ENCODE peak calls at places on chromosomes 3 and 15, in seven cellular contexts. One of them, this sample, is unnamed.

GRCh38 chr3:110174908-110175307 is 837.6 kb upstream of the DPPA4 start:
- DNase-seq in keratinocyte: no peak
- DNase-seq in heart left ventricle: no peak
- DNase-seq in GM23248: peak; percentile 54
- DNase-seq in H9: no peak
- DNase-seq in tibial artery: no peak
- DNase-seq in transverse colon: no peak
- DNase-seq in this sample: no peak

GRCh38 chr3:182133752-182134151 is 422.0 kb downstream of the SOX2 start:
- DNase-seq in tibial artery: no peak
- DNase-seq in GM23248: no peak
- DNase-seq in keratinocyte: no peak
- DNase-seq in transverse colon: no peak
- DNase-seq in heart left ventricle: no peak
- DNase-seq in H9: no peak
- DNase-seq in this sample: no peak

GRCh38 chr3:29677421-29677820 is 396.6 kb downstream of the RBMS3 start:
- DNase-seq in transverse colon: no peak
- DNase-seq in tibial artery: no peak
- DNase-seq in GM23248: peak; percentile 15
- DNase-seq in keratinocyte: no peak
- DNase-seq in heart left ventricle: no peak
- DNase-seq in H9: no peak
- DNase-seq in this sample: no peak

GRCh38 chr15:72472907-72473669 is 1.0 kb upstream of the ARIH1 start:
- DNase-seq in tibial artery: no peak
- DNase-seq in GM23248: peak; percentile 67
- DNase-seq in keratinocyte: no peak
- DNase-seq in heart left ventricle: no peak
- DNase-seq in transverse colon: no peak
- DNase-seq in H9: no peak
- DNase-seq in this sample: no peak

GRCh38 chr3:71984843-71985594 is 200.1 kb upstream of the PROK2 start:
- DNase-seq in heart left ventricle: no peak
- DNase-seq in H9: no peak
- DNase-seq in keratinocyte: no peak
- DNase-seq in tibial artery: no peak
- DNase-seq in transverse colon: peak; percentile 32
- DNase-seq in GM23248: no peak
- DNase-seq in this sample: no peak

GRCh38 chr3:173894-174293 is 22.7 kb upstream of the CHL1 start:
- DNase-seq in transverse colon: no peak
- DNase-seq in heart left ventricle: no peak
- DNase-seq in keratinocyte: no peak
- DNase-seq in tibial artery: no peak
- DNase-seq in GM23248: no peak
- DNase-seq in H9: no peak
- DNase-seq in this sample: no peak

GRCh38 chr15:41474941-41475340 is 18.7 kb upstream of the ITPKA start:
- DNase-seq in keratinocyte: no peak
- DNase-seq in GM23248: no peak
- DNase-seq in tibial artery: no peak
- DNase-seq in H9: no peak
- DNase-seq in transverse colon: peak; percentile 60
- DNase-seq in heart left ventricle: no peak
- DNase-seq in this sample: no peak

GRCh38 chr15:29126208-29126536 is 143.4 kb downstream of the NSMCE3 start:
- DNase-seq in tibial artery: no peak
- DNase-seq in keratinocyte: no peak
- DNase-seq in transverse colon: no peak
- DNase-seq in heart left ventricle: no peak
- DNase-seq in H9: no peak
- DNase-seq in GM23248: no peak
- DNase-seq in this sample: no peak

GRCh38 chr15:90142216-90143175 is 40.2 kb upstream of the IDH2 start:
- DNase-seq in keratinocyte: no peak
- DNase-seq in tibial artery: no peak
- DNase-seq in transverse colon: no peak
- DNase-seq in H9: no peak
- DNase-seq in GM23248: no peak
- DNase-seq in heart left ventricle: no peak
- DNase-seq in this sample: no peak

GRCh38 chr3:194247350-194247740 is 103.8 kb downstream of the CPN2 start:
- DNase-seq in tibial artery: no peak
- DNase-seq in transverse colon: no peak
- DNase-seq in H9: no peak
- DNase-seq in GM23248: no peak
- DNase-seq in heart left ventricle: no peak
- DNase-seq in keratinocyte: no peak
- DNase-seq in this sample: no peak

GRCh38 chr15:64697911-64698369 is 77.4 kb downstream of the RBPMS2 start:
- DNase-seq in transverse colon: no peak
- DNase-seq in heart left ventricle: no peak
- DNase-seq in GM23248: peak; percentile 56
- DNase-seq in H9: no peak
- DNase-seq in keratinocyte: peak; percentile 25
- DNase-seq in tibial artery: no peak
- DNase-seq in this sample: no peak

GRCh38 chr15:64883097-64883581 is 28.6 kb upstream of the ANKDD1A start:
- DNase-seq in keratinocyte: peak; percentile 84
- DNase-seq in transverse colon: no peak
- DNase-seq in GM23248: peak; percentile 40
- DNase-seq in H9: no peak
- DNase-seq in tibial artery: no peak
- DNase-seq in heart left ventricle: no peak
- DNase-seq in this sample: no peak

GRCh38 chr15:55279746-55280351 is 9.8 kb downstream of the RAB27A start:
- DNase-seq in heart left ventricle: no peak
- DNase-seq in keratinocyte: peak; percentile 21
- DNase-seq in GM23248: peak; percentile 96
- DNase-seq in tibial artery: no peak
- DNase-seq in H9: no peak
- DNase-seq in transverse colon: peak; percentile 34
- DNase-seq in this sample: no peak

GRCh38 chr3:122916084-122916483 is 111.5 kb downstream of the SEMA5B start:
- DNase-seq in keratinocyte: no peak
- DNase-seq in GM23248: no peak
- DNase-seq in transverse colon: no peak
- DNase-seq in H9: no peak
- DNase-seq in heart left ventricle: no peak
- DNase-seq in tibial artery: no peak
- DNase-seq in this sample: no peak
- H3K27ac ChIP-seq in keratinocyte: no peak overlapping the region
- H3K27ac ChIP-seq in GM23248: no peak overlapping the region
- H3K27ac ChIP-seq in transverse colon: no peak overlapping the region
- H3K27ac ChIP-seq in H9: no peak overlapping the region
- H3K27ac ChIP-seq in heart left ventricle: no peak overlapping the region
- H3K27ac ChIP-seq in tibial artery: no peak overlapping the region
- H3K27ac ChIP-seq in this sample: no peak overlapping the region

GRCh38 chr15:45892182-45892581 is 257.4 kb downstream of the SQOR start:
- DNase-seq in keratinocyte: no peak
- DNase-seq in GM23248: peak; percentile 4
- DNase-seq in H9: no peak
- DNase-seq in transverse colon: no peak
- DNase-seq in heart left ventricle: no peak
- DNase-seq in tibial artery: no peak
- DNase-seq in this sample: no peak
- H3K27ac ChIP-seq in keratinocyte: no peak overlapping the region
- H3K27ac ChIP-seq in GM23248: no peak overlapping the region
- H3K27ac ChIP-seq in H9: no peak overlapping the region
- H3K27ac ChIP-seq in transverse colon: no peak overlapping the region
- H3K27ac ChIP-seq in heart left ventricle: no peak overlapping the region
- H3K27ac ChIP-seq in tibial artery: peak overlapping the region; percentile 67
- H3K27ac ChIP-seq in this sample: no peak overlapping the region

GRCh38 chr3:111963424-111963823 is 15.4 kb upstream of the ABHD10 start:
- DNase-seq in transverse colon: no peak
- DNase-seq in H9: no peak
- DNase-seq in heart left ventricle: no peak
- DNase-seq in GM23248: peak; percentile 91
- DNase-seq in tibial artery: no peak
- DNase-seq in keratinocyte: peak; percentile 25
- DNase-seq in this sample: no peak
- H3K27ac ChIP-seq in transverse colon: no peak overlapping the region
- H3K27ac ChIP-seq in H9: no peak overlapping the region
- H3K27ac ChIP-seq in heart left ventricle: no peak overlapping the region
- H3K27ac ChIP-seq in GM23248: peak overlapping the region; percentile 74
- H3K27ac ChIP-seq in tibial artery: peak overlapping the region; percentile 10
- H3K27ac ChIP-seq in keratinocyte: peak overlapping the region; percentile 71
- H3K27ac ChIP-seq in this sample: no peak overlapping the region

GRCh38 chr3:6602329-6602728 is 258.6 kb upstream of the GRM7 start:
- DNase-seq in tibial artery: no peak
- DNase-seq in transverse colon: no peak
- DNase-seq in H9: no peak
- DNase-seq in heart left ventricle: no peak
- DNase-seq in GM23248: peak; percentile 0
- DNase-seq in keratinocyte: no peak
- DNase-seq in this sample: no peak
- H3K27ac ChIP-seq in tibial artery: no peak overlapping the region
- H3K27ac ChIP-seq in transverse colon: no peak overlapping the region
- H3K27ac ChIP-seq in H9: no peak overlapping the region
- H3K27ac ChIP-seq in heart left ventricle: no peak overlapping the region
- H3K27ac ChIP-seq in GM23248: no peak overlapping the region
- H3K27ac ChIP-seq in keratinocyte: no peak overlapping the region
- H3K27ac ChIP-seq in this sample: no peak overlapping the region

DNA sequence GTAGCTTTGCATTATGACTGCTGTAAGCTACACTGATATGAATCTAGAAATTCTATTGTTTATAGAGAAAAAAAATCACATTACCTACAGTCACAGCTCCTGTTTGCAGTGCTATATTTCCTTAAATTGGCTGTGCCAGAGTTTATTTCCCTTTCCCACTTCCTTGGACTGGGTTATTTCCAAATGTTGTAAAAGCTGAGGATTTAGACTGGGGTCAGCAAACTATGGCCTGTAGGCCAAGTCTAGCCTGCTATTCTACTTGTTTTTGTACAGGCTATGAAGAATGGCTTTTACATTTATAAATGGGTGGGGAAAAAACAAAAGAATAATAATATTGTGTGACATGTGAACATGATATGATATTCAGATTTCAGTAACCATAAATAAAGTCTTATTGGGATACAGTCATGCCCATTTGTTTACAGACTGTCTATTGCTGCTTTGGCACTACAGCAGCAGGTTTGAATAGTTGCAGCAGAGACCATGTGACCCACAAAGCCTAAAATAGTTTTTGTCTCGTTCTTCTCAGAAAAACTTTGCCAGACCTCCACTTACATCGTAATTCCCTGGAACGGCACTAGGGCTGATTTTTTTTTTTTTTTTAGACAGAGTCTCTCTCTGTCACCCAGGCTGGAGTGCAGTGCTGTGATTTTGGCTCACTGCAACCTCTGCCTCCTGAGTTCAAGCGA is 7.8 kb downstream of the GLDN start:
- DNase-seq in GM23248: peak; percentile 30
- DNase-seq in H9: no peak
- DNase-seq in transverse colon: no peak
- DNase-seq in heart left ventricle: peak; percentile 32
- DNase-seq in tibial artery: no peak
- DNase-seq in keratinocyte: no peak
- DNase-seq in this sample: no peak
- H3K27ac ChIP-seq in GM23248: no peak overlapping the region
- H3K27ac ChIP-seq in H9: no peak overlapping the region
- H3K27ac ChIP-seq in transverse colon: no peak overlapping the region
- H3K27ac ChIP-seq in heart left ventricle: peak overlapping the region; percentile 68
- H3K27ac ChIP-seq in tibial artery: peak overlapping the region; percentile 98
- H3K27ac ChIP-seq in keratinocyte: no peak overlapping the region
- H3K27ac ChIP-seq in this sample: no peak overlapping the region

This sample was measured in lung.